ENCODE peak calls at places on chromosomes 5 and 9, in ten cellular contexts. N is astrocyte of the spinal cord; Z is PC-3; C is activated T-helper 9 cell treated with anti-CD3 and anti-CD28 coated beads, Interleukin-2, amount 50 U/mL, for 16 hours; F is adrenal gland; U is lung; I is CD4-positive, alpha-beta memory T cell; G is NCI-H1105 treated with DMSO at 0.1 percent for 48 hours; A is ovary; M is gastrocnemius medialis. K is an unnamed sample.

GRCh38 chr5:137462816-137463520 is 36.2 kb downstream of the SPOCK1 start:
- DNase-seq in A (no peak), C (no peak), M (no peak), Z (peak; percentile 10), F (no peak), G (no peak), I (no peak), N (no peak), U (no peak), K (no peak)

GRCh38 chr9:93501406-93501805 is 48.0 kb upstream of the FAM120AOS start:
- DNase-seq in C (no peak), N (peak; percentile 46), G (no peak), A (no peak), U (no peak), Z (no peak), F (no peak), I (peak; percentile 18), M (no peak), K (no peak)

GRCh38 chr5:177089825-177090641 is 3.3 kb downstream of the FGFR4 start:
- DNase-seq in N (no peak), Z (no peak), C (no peak), A (no peak), G (no peak), I (no peak), F (no peak), U (no peak), M (no peak), K (no peak)

GRCh38 chr9:78298046-78298511 is 1.2 kb downstream of the PSAT1 start:
- DNase-seq in C (no peak), I (no peak), N (no peak), G (no peak), U (no peak), Z (peak; percentile 2), A (no peak), F (no peak), M (no peak), K (peak; percentile 22)

GRCh38 chr9:92807757-92808725 is 43.4 kb upstream of the BICD2 start:
- DNase-seq in C (peak; percentile 6), I (peak; percentile 33), F (no peak), G (peak; percentile 63), N (no peak), A (no peak), M (no peak), Z (no peak), U (no peak), K (no peak)

GRCh38 chr9:113581865-113582697 is 118.6 kb downstream of the RGS3 start:
- DNase-seq in G (no peak), F (peak; percentile 88), C (peak; percentile 48), Z (no peak), I (peak; percentile 78), U (peak; percentile 76), N (peak; percentile 74), A (peak; percentile 83), M (peak; percentile 74), K (peak; percentile 84)

GRCh38 chr9:95018099-95018927 is 291.8 kb downstream of the AOPEP start:
- DNase-seq in N (peak; percentile 95), I (no peak), A (no peak), M (peak; percentile 76), F (peak; percentile 65), U (no peak), G (no peak), Z (peak; percentile 89), C (no peak), K (no peak)

GRCh38 chr5:115484368-115484767 is 60.2 kb downstream of the FEM1C start:
- DNase-seq in G (no peak), F (no peak), I (no peak), C (no peak), N (no peak), U (no peak), A (no peak), Z (no peak), M (no peak), K (no peak)

GRCh38 chr9:77016526-77017504 is 2.6 kb upstream of the FOXB2 start:
- DNase-seq in U (no peak), A (no peak), M (no peak), N (no peak), F (no peak), Z (no peak), G (no peak), C (no peak), I (no peak), K (no peak)

GRCh38 chr5:158832096-158832495 is 267.6 kb downstream of the EBF1 start:
- DNase-seq in M (no peak), C (no peak), A (no peak), G (no peak), F (no peak), U (no peak), I (no peak), Z (peak; percentile 86), N (no peak), K (no peak)

GRCh38 chr5:44945743-44946142 is 137.0 kb downstream of the MRPS30 start:
- DNase-seq in N (no peak), C (no peak), A (no peak), F (no peak), U (no peak), M (no peak), I (no peak), Z (peak; percentile 17), G (no peak), K (no peak)

GRCh38 chr5:1037123-1037670 is 28.6 kb downstream of the NKD2 start:
- DNase-seq in U (no peak), A (peak; percentile 8), G (peak; percentile 2), C (no peak), F (no peak), I (no peak), N (no peak), M (no peak), Z (no peak), K (no peak)

GRCh38 chr9:69817202-69817601 is 3.4 kb upstream of the CFAP95 start:
- DNase-seq in G (no peak), M (no peak), F (no peak), C (no peak), Z (no peak), N (no peak), U (no peak), A (no peak), I (no peak), K (no peak)

GRCh38 chr9:26375448-26375847 is 517.2 kb downstream of the CAAP1 start:
- DNase-seq in M (no peak), C (no peak), N (peak; percentile 69), A (no peak), U (no peak), G (no peak), F (no peak), I (no peak), Z (peak; percentile 78), K (no peak)

K was measured in GM12891.